ENCODE peak calls at places on chromosomes 3 and 15, in four cellular contexts. P, U, Z and D are unnamed samples. For H3K9me3, the result is how much of the 10 kb centered on the place peaks cover.

GRCh38 chr3:127067116-127067910 is 84.4 kb downstream of the PLXNA1 start:
- DNase-seq in Z (no peak), U (no peak), P (no peak), D (no peak)

GRCh38 chr3:197899833-197900478 is 50.0 kb upstream of the RPL35A start:
- DNase-seq in P (no peak), Z (no peak), U (no peak), D (no peak)

GRCh38 chr3:184238246-184238818 is 8.9 kb downstream of the VWA5B2 start:
- DNase-seq in U (no peak), P (no peak), Z (no peak), D (no peak)

GRCh38 chr15:42687740-42688139 is 49.2 kb downstream of the CDAN1 start:
- DNase-seq in U (no peak), P (no peak), Z (no peak), D (no peak)

GRCh38 chr15:29470794-29471193 is 201.2 kb upstream of the NSMCE3 start:
- DNase-seq in Z (no peak), P (no peak), U (no peak), D (no peak)

GRCh38 chr15:20351448-20351961 is 190.1 kb downstream of the GOLGA6L6 start:
- DNase-seq in U (no peak), P (peak), Z (no peak), D (no peak)

GRCh38 chr3:121483290-121483689 is 62.5 kb downstream of the POLQ start:
- DNase-seq in P (no peak), U (no peak), Z (no peak), D (no peak)

GRCh38 chr3:14836049-14836468 is 17.3 kb downstream of the FGD5 start:
- DNase-seq in Z (no peak), U (no peak), P (peak), D (no peak)

GRCh38 chr15:40878785-40879184 is 4.8 kb upstream of the RHOV start:
- DNase-seq in Z (no peak), U (no peak), P (peak), D (no peak)

GRCh38 chr3:38725726-38726410 is 76.4 kb upstream of the SCN5A start:
- DNase-seq in Z (no peak), U (no peak), P (peak), D (no peak)

GRCh38 chr3:114093596-114093995 is 37.1 kb downstream of the QTRT2 start:
- DNase-seq in Z (no peak), P (peak), U (no peak), D (no peak)

GRCh38 chr3:89000886-89001285 is 106.5 kb upstream of the EPHA3 start:
- DNase-seq in P (no peak), Z (no peak), U (no peak), D (no peak)

GRCh38 chr3:134614955-134615354 is 35.9 kb downstream of the KY start:
- DNase-seq in Z (no peak), P (no peak), U (no peak), D (no peak)

GRCh38 chr3:134611516-134611915 is 39.3 kb downstream of the KY start:
- DNase-seq in Z (no peak), P (no peak), U (no peak), D (no peak)

GRCh38 chr3:134610455-134611385 is 40.1 kb downstream of the KY start:
- DNase-seq in U (no peak), P (no peak), Z (no peak), D (no peak)

GRCh38 chr3:134615743-134616142 is 35.1 kb downstream of the KY start:
- DNase-seq in U (no peak), Z (no peak), P (no peak), D (peak)

DNA sequence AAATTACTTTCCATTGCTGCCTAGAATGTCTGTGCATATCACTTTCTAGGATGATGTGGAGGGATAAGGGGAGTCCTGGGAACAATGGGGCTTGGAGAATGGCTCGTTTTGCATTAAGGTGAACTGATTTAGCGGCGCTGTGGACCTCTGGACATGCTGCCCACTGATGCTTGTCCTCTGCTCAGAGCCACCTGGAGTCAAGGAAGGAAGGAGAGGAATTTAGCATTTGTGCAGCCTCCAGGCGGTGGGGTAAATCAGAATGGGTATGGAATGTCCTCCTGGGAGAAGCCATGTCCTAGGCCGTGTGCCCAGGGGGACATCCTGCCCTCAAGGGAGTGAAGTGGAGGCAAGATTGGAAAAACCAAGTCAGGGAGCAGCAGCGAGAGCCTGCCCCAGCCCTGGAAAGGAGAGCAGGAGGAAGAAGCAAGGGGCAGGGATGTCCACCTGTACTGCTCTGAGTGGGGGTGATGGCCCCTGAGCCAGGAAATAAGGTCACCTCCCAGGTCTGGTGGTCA is 37.8 kb downstream of the KY start:
- DNase-seq in U (no peak), P (no peak), Z (no peak), D (no peak)
- TF ChIP-seq HDAC6 in U (no peak), P (no peak), Z (no peak), D (no peak)

DNA sequence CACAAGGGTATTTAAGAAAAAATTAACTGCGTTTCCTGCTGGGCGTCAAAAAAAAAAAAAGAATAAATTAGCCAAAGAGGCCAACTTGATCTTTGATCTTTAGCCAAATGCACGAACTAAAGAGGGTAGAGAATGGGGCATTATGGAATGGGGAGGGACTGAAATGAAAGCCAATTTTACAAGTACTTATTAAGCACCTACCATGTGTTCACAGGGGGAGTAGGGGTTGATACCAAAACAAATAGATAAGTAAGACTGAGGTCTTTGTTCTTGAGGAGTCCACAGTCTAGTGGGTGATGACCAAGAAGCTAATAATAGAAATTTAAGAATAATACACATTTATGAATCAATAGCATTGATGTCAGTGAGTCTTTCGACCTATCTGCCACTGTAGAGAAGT is 17.9 kb upstream of the MUC13 start:
- DNase-seq in U (no peak), Z (peak), P (no peak), D (no peak)
- H3K9me3 ChIP-seq in U (under half), Z (under half), P (under half), D (under half)

GRCh38 chr15:60414016-60414682 is 16.4 kb upstream of the ANXA2 start:
- DNase-seq in P (no peak), U (no peak), Z (no peak), D (no peak)
- TF ChIP-seq HDAC6 in P (no peak), U (no peak), Z (no peak), D (no peak)

GRCh38 chr15:24621630-24622215 is 53.9 kb upstream of the NPAP1 start:
- DNase-seq in Z (no peak), P (no peak), U (no peak), D (no peak)
- H3K9me3 ChIP-seq in Z (half or more), P (under half), U (under half), D (under half)

DNA sequence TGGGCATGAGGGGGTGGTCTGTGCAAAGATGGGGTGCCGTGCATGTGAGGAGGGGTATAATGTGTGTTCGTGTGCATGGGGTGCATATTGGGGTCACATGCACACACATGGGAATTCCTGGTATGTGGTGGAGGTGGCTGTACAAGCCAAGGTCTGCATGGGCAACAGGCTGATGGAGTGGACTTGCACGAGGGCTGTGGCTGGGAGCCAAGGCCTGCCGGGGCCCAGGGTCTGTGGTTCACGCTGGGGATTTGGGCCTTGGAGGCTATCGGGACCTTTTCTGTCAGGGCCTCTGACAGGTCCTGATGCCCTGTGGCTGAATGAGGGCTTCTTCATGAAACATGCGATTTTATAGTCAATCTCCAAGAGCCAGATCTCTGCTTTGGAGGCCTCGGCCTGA is 9.8 kb upstream of the PLXND1 start:
- DNase-seq in Z (no peak), P (no peak), U (no peak), D (no peak)
- TF ChIP-seq HDAC6 in Z (no peak), P (no peak), U (no peak), D (no peak)

DNA sequence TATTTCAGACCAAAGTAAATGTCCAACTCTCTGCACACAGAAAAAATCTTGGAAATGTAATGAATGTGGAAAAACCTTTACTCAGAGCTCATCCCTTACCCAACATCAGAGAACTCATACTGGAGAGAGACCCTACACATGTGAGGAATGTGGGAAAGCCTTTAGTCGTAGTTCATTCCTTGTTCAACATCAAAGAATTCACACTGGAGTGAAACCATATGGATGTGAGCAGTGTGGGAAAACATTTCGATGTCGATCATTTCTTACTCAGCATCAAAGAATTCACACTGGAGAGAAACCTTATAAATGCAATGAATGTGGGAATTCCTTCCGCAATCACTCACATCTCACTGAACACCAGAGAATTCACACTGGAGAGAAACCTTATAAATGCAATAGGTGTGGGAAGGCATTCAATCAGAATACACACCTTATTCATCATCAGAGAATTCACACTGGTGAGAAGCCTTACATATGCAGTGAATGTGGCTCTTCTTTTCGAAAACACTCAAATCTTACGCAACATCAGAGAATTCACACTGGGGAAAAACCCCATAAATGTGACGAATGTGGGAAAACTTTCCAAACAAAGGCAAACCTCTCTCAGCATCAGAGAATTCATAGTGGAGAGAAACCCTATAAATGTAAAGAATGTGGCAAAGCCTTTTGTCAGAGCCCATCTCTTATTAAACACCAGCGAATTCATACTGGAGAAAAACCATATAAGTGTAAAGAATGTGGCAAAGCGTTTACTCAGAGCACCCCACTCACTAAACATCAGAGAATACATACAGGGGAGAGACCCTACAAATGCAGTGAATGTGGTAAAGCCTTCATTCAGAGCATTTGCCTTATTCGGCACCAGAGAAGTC is 8.0 kb upstream of the ZNF501 start:
- DNase-seq in U (no peak), Z (no peak), P (no peak), D (no peak)
- H3K9me3 ChIP-seq in U (under half), Z (half or more), P (under half), D (half or more)